ENCODE peak calls at places on chromosomes 3 and 15, in eight cellular contexts. S is GM23248; D is choroid plexus epithelial cell; X is suprapubic skin; E is activated CD8-positive, alpha-beta memory T cell treated with anti-CD3 and anti-CD28 coated beads, Interleukin-2, amount 50 U/mL, for 4 hours; U is anterior cingulate cortex; N is NCI-H82; G is A549. A is an unnamed sample.
A peak's percentile ranks its signal among the peaks of the same experiment; 100 is the strongest.

GRCh38 chr15:101642361-101642760 is 9.8 kb downstream of the TM2D3 start:
- DNase-seq in E (no peak), S (peak; percentile 23), X (no peak), D (peak; percentile 21), U (peak; percentile 9), N (no peak), G (no peak), A (no peak)

GRCh38 chr3:142418926-142419592 is 28.8 kb downstream of the XRN1 start:
- DNase-seq in S (no peak), G (no peak), E (no peak), D (no peak), U (no peak), N (no peak), X (no peak), A (no peak)

GRCh38 chr3:126180477-126181397 is at the start of gene ALDH1L1:
- DNase-seq in G (no peak), D (peak; percentile 52), S (peak; percentile 13), E (no peak), N (peak; percentile 56), X (no peak), U (peak; percentile 66), A (peak; percentile 90)

GRCh38 chr15:80785335-80785734 is 6.2 kb downstream of the CEMIP start:
- DNase-seq in N (no peak), G (no peak), U (no peak), D (peak; percentile 36), E (no peak), X (no peak), S (peak; percentile 73), A (no peak)

GRCh38 chr3:152413244-152413643 is 144.5 kb downstream of the MBNL1 start:
- DNase-seq in U (no peak), N (no peak), E (no peak), D (peak; percentile 49), G (no peak), S (peak; percentile 47), X (no peak), A (no peak)

GRCh38 chr3:52636673-52637072 is 49.0 kb downstream of the PBRM1 start:
- DNase-seq in S (peak; percentile 77), D (no peak), X (no peak), N (peak; percentile 91), E (no peak), G (no peak), U (no peak), A (no peak)

GRCh38 chr3:184042617-184043016 is 10.2 kb upstream of the HTR3C start:
- DNase-seq in X (no peak), S (no peak), D (no peak), U (no peak), G (no peak), E (no peak), N (no peak), A (no peak)

GRCh38 chr3:59374091-59374490 is 324.3 kb upstream of the CFAP20DC start:
- DNase-seq in G (no peak), S (no peak), U (no peak), N (no peak), E (no peak), X (no peak), D (no peak), A (no peak)

GRCh38 chr15:81097893-81098280 is 36.2 kb upstream of the CFAP161 start:
- DNase-seq in U (no peak), G (no peak), E (no peak), S (peak; percentile 45), X (no peak), N (peak; percentile 6), D (no peak), A (no peak)

A was measured in mesenteric fat pad.